ENCODE peak calls at places on chromosomes 7 and 10, in five cellular contexts. X is IMR-90, Q is GM23248, N is hepatocyte, G is fibroblast of lung. S is an unnamed sample.

GRCh38 chr7:4166340-4166739 is 515.8 kb upstream of the FOXK1 start:
- DNase-seq in X (no peak), Q (no peak), N (no peak), G (no peak), S (no peak)

GRCh38 chr10:45395554-45395953 is 21.5 kb downstream of the ALOX5 start:
- DNase-seq in X (no peak), Q (no peak), N (no peak), G (no peak), S (no peak)

GRCh38 chr10:124088944-124089343 is 4.5 kb downstream of the CHST15 start:
- DNase-seq in X (no peak), Q (no peak), N (no peak), G (no peak), S (peak)

GRCh38 chr10:99873846-99874245 is 91.4 kb downstream of the ABCC2 start:
- DNase-seq in X (no peak), Q (no peak), N (no peak), G (no peak), S (no peak)

GRCh38 chr10:116385994-116386809 is 41.4 kb upstream of the PNLIPRP3 start:
- DNase-seq in X (peak), Q (peak), N (peak), G (peak), S (peak)

GRCh38 chr7:22633954-22634474 is 93.0 kb upstream of the IL6 start:
- DNase-seq in X (no peak), Q (no peak), N (no peak), G (no peak), S (no peak)

GRCh38 chr7:117110480-117111315 is 157.4 kb downstream of the ST7 start:
- DNase-seq in X (no peak), Q (no peak), N (peak), G (no peak), S (no peak)

GRCh38 chr10:70662362-70663220 is 9.7 kb upstream of the ADAMTS14 start:
- DNase-seq in X (peak), Q (no peak), N (peak), G (peak), S (no peak)

GRCh38 chr10:71708301-71708703 is 11.3 kb downstream of the C10orf105 start:
- DNase-seq in X (no peak), Q (peak), N (peak), G (peak), S (peak)

GRCh38 chr7:6705959-6706665 is 635 bp downstream of the ZNF12 start:
- DNase-seq in X (peak), Q (peak), N (peak), G (peak), S (no peak)

GRCh38 chr10:131112691-131113090 is 198.8 kb downstream of the TCERG1L start:
- DNase-seq in X (no peak), Q (no peak), N (no peak), G (no peak), S (no peak)

GRCh38 chr10:131110241-131110783 is 201.2 kb downstream of the TCERG1L start:
- DNase-seq in X (no peak), Q (no peak), N (no peak), G (no peak), S (no peak)

GRCh38 chr10:131109746-131110145 is 201.8 kb downstream of the TCERG1L start:
- DNase-seq in X (no peak), Q (no peak), N (no peak), G (no peak), S (no peak)

GRCh38 chr10:131111474-131112080 is 199.9 kb downstream of the TCERG1L start:
- DNase-seq in X (no peak), Q (no peak), N (no peak), G (no peak), S (no peak)

DNA sequence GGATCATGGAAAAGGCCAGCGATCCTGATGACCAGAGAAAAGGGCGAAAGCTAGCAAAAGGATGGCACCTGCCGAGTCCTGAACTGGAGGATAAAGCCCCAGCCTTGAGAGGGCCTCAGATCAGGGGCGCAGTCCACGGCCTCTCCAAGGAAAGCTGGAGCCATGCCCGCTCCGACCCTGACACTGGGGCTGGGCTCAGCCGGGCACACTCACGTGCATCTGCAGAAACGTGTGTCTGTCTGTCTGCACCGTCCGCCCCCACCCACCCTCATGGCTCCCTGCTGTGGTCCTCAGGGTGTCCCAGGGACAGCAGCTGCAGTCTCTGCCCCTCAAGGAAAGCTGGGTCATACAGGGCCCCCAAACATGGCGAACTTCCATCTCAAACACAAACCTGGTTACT is 200.5 kb downstream of the TCERG1L start:
- DNase-seq in X (no peak), Q (no peak), N (no peak), G (no peak), S (no peak)
- H2AFZ ChIP-seq in X (no peak), Q (no peak), N (no peak), G (no peak), S (no peak)

GRCh38 chr10:31158000-31158658 is 126.5 kb upstream of the ZNF438 start:
- DNase-seq in X (peak), Q (peak), N (no peak), G (peak), S (peak)
- H2AFZ ChIP-seq in X (peak), Q (peak), N (no peak), G (no peak), S (no peak)

DNA sequence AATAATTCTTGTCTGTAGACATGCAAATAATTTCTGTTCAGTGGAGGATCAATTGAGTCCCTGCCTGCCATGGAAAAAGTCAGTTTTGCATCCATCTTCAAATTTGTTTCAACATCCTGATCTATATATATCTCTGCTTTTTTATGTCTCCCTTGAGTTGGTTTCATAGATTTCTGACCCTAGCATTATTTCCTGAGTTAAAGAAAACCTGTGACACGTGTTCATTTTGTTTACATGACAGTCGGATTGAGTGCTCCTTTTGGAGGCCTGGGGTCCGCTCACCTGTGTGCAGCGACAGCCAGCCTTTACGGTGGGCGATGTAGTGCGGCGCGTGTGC is 668 bp downstream of the MRPS24 start:
- DNase-seq in X (no peak), Q (peak), N (no peak), G (no peak), S (no peak)
- H2AFZ ChIP-seq in X (peak), Q (peak), N (peak), G (peak), S (peak)

DNA sequence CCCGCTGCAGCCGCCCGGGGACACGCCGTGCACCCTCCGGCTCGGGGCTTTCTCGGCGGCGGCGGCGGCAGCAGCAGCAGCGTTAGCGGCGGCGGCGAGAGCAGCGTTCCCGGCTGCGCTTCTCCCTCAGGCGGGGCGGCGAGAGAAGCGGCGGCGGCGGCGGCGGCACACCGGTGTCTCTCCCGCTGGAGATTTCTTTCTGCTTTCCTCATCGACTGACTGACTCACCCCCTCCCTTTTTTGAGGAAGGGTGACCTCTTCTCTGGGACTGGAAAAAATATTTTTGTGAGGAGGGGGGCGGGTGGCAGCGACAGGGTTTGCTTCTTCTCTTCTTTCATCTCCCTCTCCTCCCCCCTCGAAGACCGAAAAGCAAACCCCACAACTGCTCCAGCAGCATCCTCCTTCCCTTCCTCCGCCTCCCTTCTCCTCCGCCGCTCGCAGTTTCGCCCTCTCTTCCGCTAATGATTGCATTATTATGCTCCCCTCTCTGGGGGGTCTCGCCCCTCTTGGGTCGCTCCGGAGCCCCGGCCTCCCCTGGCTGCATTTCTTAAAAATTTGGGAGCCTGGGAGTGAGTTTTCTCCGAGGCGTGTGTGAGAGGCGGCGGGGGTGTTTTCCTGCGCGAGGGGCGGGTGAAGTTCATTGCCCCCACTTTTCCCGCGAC is 343 bp downstream of the AUTS2 start:
- DNase-seq in X (no peak), Q (no peak), N (no peak), G (peak), S (no peak)
- H2AFZ ChIP-seq in X (peak), Q (peak), N (peak), G (peak), S (peak)

GRCh38 chr7:2922271-2922691 is 78.2 kb upstream of the GNA12 start:
- DNase-seq in X (no peak), Q (no peak), N (no peak), G (no peak), S (no peak)
- H2AFZ ChIP-seq in X (no peak), Q (no peak), N (no peak), G (no peak), S (no peak)

GRCh38 chr7:137656850-137657232 is 189.9 kb downstream of the DGKI start:
- DNase-seq in X (no peak), Q (peak), N (no peak), G (no peak), S (no peak)
- H2AFZ ChIP-seq in X (no peak), Q (peak), N (no peak), G (no peak), S (no peak)

GRCh38 chr10:5692476-5693358 is 8.1 kb downstream of the TASOR2 start:
- DNase-seq in X (peak), Q (peak), N (peak), G (peak), S (no peak)
- H2AFZ ChIP-seq in X (peak), Q (peak), N (peak), G (peak), S (no peak)

GRCh38 chr7:36336380-36336779 is 53.3 kb upstream of the ANLN start:
- DNase-seq in X (no peak), Q (no peak), N (no peak), G (no peak), S (no peak)
- H2AFZ ChIP-seq in X (no peak), Q (no peak), N (no peak), G (no peak), S (no peak)

GRCh38 chr10:78851652-78852051 is 217.1 kb upstream of the ZMIZ1 start:
- DNase-seq in X (no peak), Q (peak), N (peak), G (peak), S (no peak)
- H2AFZ ChIP-seq in X (peak), Q (peak), N (no peak), G (no peak), S (no peak)